ENCODE peak calls at places on chromosomes 6 and 20, in ten cellular contexts. Z is left ventricle myocardium inferior; X is mammary epithelial cell; E is CD4-positive, alpha-beta T cell; F is right cardiac atrium; K is K562; U is heart left ventricle; B is tibial artery; H is keratinocyte; S is adrenal gland. T is an unnamed sample.

GRCh38 chr6:99967052-99967451 is 27.0 kb downstream of the MCHR2 start:
- DNase-seq in H (no peak), K (no peak), X (no peak), B (no peak), U (no peak), Z (no peak), E (no peak), S (no peak), F (no peak), T (no peak)

GRCh38 chr20:49768204-49769124 is 44.2 kb upstream of the SLC9A8 start:
- DNase-seq in F (peak; percentile 54), B (peak; percentile 70), E (no peak), Z (no peak), S (peak; percentile 90), H (no peak), X (peak; percentile 97), K (no peak), U (no peak), T (peak; percentile 84)

GRCh38 chr6:24982231-24982630 is 46.5 kb upstream of the RIPOR2 start:
- DNase-seq in S (no peak), E (no peak), H (no peak), B (no peak), F (no peak), U (no peak), K (no peak), Z (no peak), X (peak; percentile 32), T (no peak)

GRCh38 chr6:5132741-5133140 is 47.6 kb downstream of the PPP1R3G start:
- DNase-seq in U (peak; percentile 73), H (no peak), F (peak; percentile 81), S (peak; percentile 71), Z (peak; percentile 70), E (no peak), X (no peak), B (peak; percentile 71), K (no peak), T (no peak)

GRCh38 chr6:1080453-1081328 is 231.2 kb upstream of the FOXQ1 start:
- DNase-seq in H (no peak), E (no peak), X (no peak), Z (no peak), U (no peak), B (no peak), K (no peak), S (no peak), F (no peak), T (no peak)

GRCh38 chr6:30013296-30013922 is 47.7 kb upstream of the POLR1H start:
- DNase-seq in Z (no peak), K (peak; percentile 64), X (no peak), E (peak; percentile 71), H (no peak), B (no peak), S (no peak), F (peak; percentile 27), U (peak; percentile 81), T (peak; percentile 28)

GRCh38 chr6:21997414-21998037 is 299.3 kb downstream of the PRL start:
- DNase-seq in H (no peak), Z (no peak), E (no peak), S (no peak), B (no peak), K (peak; percentile 39), F (no peak), X (no peak), U (no peak), T (no peak)

GRCh38 chr6:14934844-14935243 is 311.0 kb upstream of the JARID2 start:
- DNase-seq in F (no peak), K (no peak), E (no peak), U (no peak), S (no peak), B (no peak), X (no peak), H (no peak), Z (no peak), T (no peak)

GRCh38 chr6:166950443-166950821 is 5.9 kb downstream of the RNASET2 start:
- DNase-seq in S (peak; percentile 35), B (no peak), Z (no peak), X (no peak), U (no peak), E (no peak), K (no peak), H (no peak), F (no peak), T (peak; percentile 62)

GRCh38 chr6:114007451-114007953 is 36.6 kb upstream of the HDAC2 start:
- DNase-seq in B (no peak), H (no peak), U (no peak), X (peak; percentile 17), S (no peak), F (no peak), K (no peak), Z (no peak), E (no peak), T (peak; percentile 6)

GRCh38 chr6:18226451-18226850 is 37.9 kb downstream of the DEK start:
- DNase-seq in E (no peak), H (no peak), U (no peak), F (no peak), Z (no peak), K (no peak), X (peak; percentile 26), S (no peak), B (no peak), T (no peak)

GRCh38 chr20:32743237-32744112 is at the start of gene COMMD7:
- DNase-seq in H (no peak), B (peak; percentile 79), F (peak; percentile 69), Z (peak; percentile 66), K (peak; percentile 75), E (peak; percentile 69), U (peak; percentile 89), X (peak; percentile 47), S (peak; percentile 61), T (peak; percentile 86)

GRCh38 chr6:160795716-160796115 is 93.7 kb downstream of the PLG start:
- DNase-seq in E (no peak), H (no peak), F (no peak), X (peak; percentile 59), S (peak; percentile 18), Z (no peak), K (no peak), U (no peak), B (no peak), T (no peak)

GRCh38 chr6:42766163-42766670 is 15.6 kb upstream of the BICRAL start:
- DNase-seq in F (no peak), E (no peak), U (no peak), X (peak; percentile 76), H (no peak), B (no peak), S (no peak), K (no peak), Z (no peak), T (no peak)

GRCh38 chr6:24740861-24741260 is 21.9 kb upstream of the C6orf62 start:
- DNase-seq in E (no peak), K (no peak), Z (no peak), X (no peak), H (no peak), S (no peak), F (no peak), B (no peak), U (no peak), T (no peak)

GRCh38 chr6:23339268-23339667 is 769.9 kb downstream of the HDGFL1 start:
- DNase-seq in Z (no peak), S (no peak), X (no peak), K (no peak), H (no peak), U (no peak), B (no peak), F (no peak), E (no peak), T (no peak)
- H3K9me3 ChIP-seq in Z (no peaks in the 10 kb centered on the region), S (no peaks in the 10 kb centered on the region), X (peaks cover 3% of the 10 kb centered on the region), K (no peaks in the 10 kb centered on the region), H (no peaks in the 10 kb centered on the region), U (peaks cover 6% of the 10 kb centered on the region), B (no peaks in the 10 kb centered on the region), F (no peaks in the 10 kb centered on the region), E (no peaks in the 10 kb centered on the region), T (peaks cover 5% of the 10 kb centered on the region)

GRCh38 chr6:61835214-61835613 is 450.8 kb downstream of the KHDRBS2 start:
- DNase-seq in F (no peak), S (no peak), H (no peak), Z (no peak), B (no peak), X (no peak), K (no peak), E (no peak), U (no peak), T (no peak)

DNA sequence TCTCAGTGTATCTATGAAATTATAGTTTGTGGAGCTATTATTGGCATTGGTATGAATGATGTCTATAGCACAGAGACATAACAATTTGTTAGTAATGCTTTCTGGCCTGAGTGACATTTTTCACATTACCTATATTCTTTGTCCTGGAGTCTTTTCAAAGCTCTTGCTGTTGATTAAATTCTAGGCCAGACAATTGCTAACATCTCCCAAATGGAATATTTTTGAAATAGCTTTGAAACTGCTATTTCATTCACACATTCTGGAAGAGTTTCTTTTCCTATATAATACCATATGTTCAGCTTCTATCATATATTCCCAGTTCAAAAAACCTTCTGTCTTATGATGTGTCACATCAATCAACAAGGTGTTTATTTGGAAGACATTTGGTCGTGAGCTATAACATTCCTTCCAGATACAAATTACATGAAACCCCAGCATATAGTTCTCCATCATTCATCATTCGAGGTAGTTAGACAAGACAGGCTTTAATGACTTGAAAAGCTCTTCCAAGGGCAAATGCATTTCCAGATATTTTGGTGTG is 452.8 kb downstream of the KHDRBS2 start:
- DNase-seq in H (no peak), S (no peak), X (no peak), K (no peak), Z (no peak), E (no peak), U (no peak), F (no peak), B (no peak), T (no peak)
- H3K27ac ChIP-seq in H (no peak overlapping the region), S (no peak overlapping the region), X (no peak overlapping the region), K (no peak overlapping the region), Z (no peak overlapping the region), E (no peak overlapping the region), U (no peak overlapping the region), F (no peak overlapping the region), B (no peak overlapping the region), T (no peak overlapping the region)

GRCh38 chr20:23186808-23187207 is 100.7 kb upstream of the CD93 start:
- DNase-seq in U (no peak), S (no peak), H (no peak), Z (no peak), X (no peak), F (no peak), B (no peak), K (no peak), E (no peak), T (no peak)
- H3K27me3 ChIP-seq in U (no peaks in the 10 kb centered on the region), S (no peaks in the 10 kb centered on the region), H (no peaks in the 10 kb centered on the region), Z (no peaks in the 10 kb centered on the region), X (no peaks in the 10 kb centered on the region), F (no peaks in the 10 kb centered on the region), B (no peaks in the 10 kb centered on the region), K (no peaks in the 10 kb centered on the region), E (no peaks in the 10 kb centered on the region), T (peaks cover 3% of the 10 kb centered on the region)

DNA sequence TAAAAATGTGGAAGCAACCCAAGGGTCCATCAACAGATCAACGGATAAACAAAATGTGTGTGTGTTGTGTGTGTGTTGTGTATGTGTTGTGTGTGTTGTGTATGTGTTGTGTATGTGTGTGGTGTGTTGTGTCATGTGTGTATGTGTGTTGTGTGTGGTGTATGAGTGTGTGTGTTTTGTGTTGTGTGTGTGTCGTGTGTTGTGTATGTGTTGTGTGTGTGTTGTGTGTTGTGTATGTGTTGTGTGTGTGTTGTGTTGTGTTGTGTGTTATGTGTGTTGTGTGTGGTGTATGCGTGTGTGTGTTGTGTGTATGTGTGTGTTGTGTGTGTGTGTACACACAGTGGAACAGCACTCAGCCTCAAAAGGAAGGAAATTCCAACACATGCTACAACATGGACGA is 245.2 kb downstream of the ERMARD start:
- DNase-seq in Z (no peak), E (no peak), H (no peak), B (no peak), K (no peak), X (no peak), S (no peak), U (no peak), F (no peak), T (no peak)
- H3K9me3 ChIP-seq in Z (peaks cover 2% of the 10 kb centered on the region), E (no peaks in the 10 kb centered on the region), H (no peaks in the 10 kb centered on the region), B (no peaks in the 10 kb centered on the region), K (no peaks in the 10 kb centered on the region), X (no peaks in the 10 kb centered on the region), S (no peaks in the 10 kb centered on the region), U (no peaks in the 10 kb centered on the region), F (no peaks in the 10 kb centered on the region), T (no peaks in the 10 kb centered on the region)